ENCODE peak calls at places on chromosomes 6 and 20, in six cellular contexts. E is HTR-8/SVneo, Y is heart right ventricle, J is ACHN, Q is NCI-H1436, F is heart left ventricle. O is an unnamed sample.

GRCh38 chr6:109864050-109864449 is 114.1 kb upstream of the GPR6 start:
- DNase-seq in E (no peak), Y (no peak), J (no peak), Q (no peak), F (no peak), O (no peak)

GRCh38 chr20:10322073-10323012 is 103.7 kb downstream of the SNAP25 start:
- DNase-seq in E (no peak), Y (no peak), J (no peak), Q (peak; percentile 22), F (no peak), O (peak; percentile 21)

GRCh38 chr6:25227854-25228253 is 51.3 kb upstream of the CARMIL1 start:
- DNase-seq in E (no peak), Y (no peak), J (no peak), Q (no peak), F (no peak), O (no peak)

GRCh38 chr6:7544597-7544996 is 3.1 kb downstream of the DSP start:
- DNase-seq in E (no peak), Y (no peak), J (no peak), Q (no peak), F (no peak), O (no peak)

GRCh38 chr20:18218249-18218648 is 70.1 kb upstream of the ZNF133 start:
- DNase-seq in E (no peak), Y (no peak), J (no peak), Q (no peak), F (no peak), O (no peak)

GRCh38 chr6:108755257-108756240 is 92.7 kb upstream of the ARMC2 start:
- DNase-seq in E (no peak), Y (no peak), J (no peak), Q (no peak), F (no peak), O (no peak)

GRCh38 chr6:144179237-144179636 is 28.9 kb downstream of the STX11 start:
- DNase-seq in E (no peak), Y (no peak), J (no peak), Q (no peak), F (no peak), O (no peak)

GRCh38 chr6:35484921-35485392 is 11.9 kb downstream of the TEAD3 start:
- DNase-seq in E (peak; percentile 47), Y (no peak), J (no peak), Q (no peak), F (no peak), O (peak; percentile 67)

GRCh38 chr20:9220874-9221547 is 152.1 kb downstream of the PLCB4 start:
- DNase-seq in E (no peak), Y (peak; percentile 16), J (peak; percentile 43), Q (no peak), F (no peak), O (no peak)

O was measured in RWPE1.